ENCODE peak calls at places on chromosomes 1 and 21, in nine cellular contexts. X, C, R, Q, N, F, U, K and M are unnamed samples.

GRCh38 chr1:21763236-21763635 is 19.7 kb downstream of the USP48 start:
- DNase-seq in X (no peak), C (no peak), R (no peak), Q (no peak), N (no peak), F (no peak), U (no peak), K (no peak), M (no peak)

GRCh38 chr21:38352536-38353219 is 95.9 kb downstream of the KCNJ15 start:
- DNase-seq in X (peak), C (peak), R (peak), Q (peak), N (peak), F (peak), U (no peak), K (peak), M (no peak)

GRCh38 chr1:39178541-39179431 is 25.7 kb upstream of the MACF1 start:
- DNase-seq in X (peak), C (peak), R (no peak), Q (no peak), N (peak), F (peak), U (no peak), K (no peak), M (no peak)

GRCh38 chr21:46078322-46078981 is 19.5 kb upstream of the COL6A2 start:
- DNase-seq in X (no peak), C (no peak), R (no peak), Q (no peak), N (peak), F (no peak), U (peak), K (no peak), M (no peak)

GRCh38 chr1:8866792-8867415 is 11.6 kb downstream of the ENO1 start:
- DNase-seq in X (no peak), C (no peak), R (no peak), Q (no peak), N (no peak), F (no peak), U (no peak), K (no peak), M (no peak)

GRCh38 chr1:203772836-203773235 is 7.9 kb downstream of the LAX1 start:
- DNase-seq in X (no peak), C (no peak), R (no peak), Q (no peak), N (no peak), F (no peak), U (no peak), K (no peak), M (no peak)

GRCh38 chr1:225462714-225463574 is 35.1 kb upstream of the LBR start:
- DNase-seq in X (no peak), C (no peak), R (peak), Q (peak), N (no peak), F (no peak), U (no peak), K (no peak), M (peak)

GRCh38 chr1:39657402-39657801 is 14.5 kb downstream of the NT5C1A start:
- DNase-seq in X (no peak), C (no peak), R (no peak), Q (peak), N (no peak), F (no peak), U (no peak), K (no peak), M (no peak)

GRCh38 chr1:55287732-55288131 is 72.6 kb upstream of the USP24 start:
- DNase-seq in X (no peak), C (no peak), R (no peak), Q (no peak), N (no peak), F (no peak), U (no peak), K (no peak), M (no peak)

GRCh38 chr1:205826975-205827374 is 14.0 kb upstream of the SLC41A1 start:
- DNase-seq in X (no peak), C (no peak), R (no peak), Q (no peak), N (no peak), F (no peak), U (no peak), K (no peak), M (no peak)

GRCh38 chr1:220827445-220828210 is 40.9 kb downstream of the MTARC1 start:
- DNase-seq in X (no peak), C (no peak), R (no peak), Q (no peak), N (no peak), F (no peak), U (no peak), K (no peak), M (no peak)

GRCh38 chr1:246687002-246687401 is 37.2 kb upstream of the SCCPDH start:
- DNase-seq in X (no peak), C (no peak), R (no peak), Q (no peak), N (no peak), F (no peak), U (no peak), K (no peak), M (no peak)

GRCh38 chr1:96562094-96562493 is 159.5 kb upstream of the PTBP2 start:
- DNase-seq in X (no peak), C (no peak), R (no peak), Q (no peak), N (no peak), F (no peak), U (no peak), K (no peak), M (no peak)

GRCh38 chr1:94865369-94865768 is 45.2 kb downstream of the SLC44A3 start:
- DNase-seq in X (no peak), C (no peak), R (no peak), Q (no peak), N (peak), F (no peak), U (no peak), K (peak), M (no peak)

GRCh38 chr21:44774972-44775371 is 26.6 kb downstream of the UBE2G2 start:
- DNase-seq in X (no peak), C (no peak), R (no peak), Q (no peak), N (no peak), F (no peak), U (no peak), K (no peak), M (no peak)

GRCh38 chr1:209770636-209771415 is 13.5 kb downstream of the C1orf74 start:
- DNase-seq in X (no peak), C (no peak), R (no peak), Q (no peak), N (no peak), F (no peak), U (no peak), K (no peak), M (no peak)

GRCh38 chr1:17540255-17541001 is 930 bp downstream of the ARHGEF10L start:
- DNase-seq in X (peak), C (no peak), R (peak), Q (peak), N (no peak), F (no peak), U (peak), K (no peak), M (peak)

GRCh38 chr1:156475568-156476500 is 24.7 kb downstream of the MEF2D start:
- DNase-seq in X (no peak), C (no peak), R (no peak), Q (no peak), N (peak), F (no peak), U (peak), K (peak), M (peak)

GRCh38 chr1:48007044-48007443 is 9.9 kb upstream of the TRABD2B start:
- DNase-seq in X (peak), C (no peak), R (no peak), Q (no peak), N (no peak), F (no peak), U (no peak), K (no peak), M (no peak)

GRCh38 chr1:234478481-234479309 is at the start of gene TARBP1:
- DNase-seq in X (peak), C (peak), R (peak), Q (peak), N (peak), F (peak), U (peak), K (peak), M (peak)

GRCh38 chr1:203465146-203465798 is 10.3 kb upstream of the PRELP start:
- DNase-seq in X (no peak), C (no peak), R (no peak), Q (no peak), N (no peak), F (no peak), U (no peak), K (no peak), M (peak)

GRCh38 chr1:18241932-18242331 is 134.3 kb downstream of the IGSF21 start:
- DNase-seq in X (no peak), C (no peak), R (peak), Q (no peak), N (no peak), F (no peak), U (no peak), K (no peak), M (peak)